ENCODE peak calls at places on chromosomes 3 and 15, in five cellular contexts. X, F, D, C and P are unnamed samples.

GRCh38 chr15:85623648-85624047 is 171.1 kb downstream of the KLHL25 start:
- DNase-seq in X (no peak), F (no peak), D (peak; percentile 61), C (no peak), P (peak; percentile 21)

GRCh38 chr3:64799606-64800005 is 111.8 kb upstream of the ADAMTS9 start:
- DNase-seq in X (no peak), F (no peak), D (no peak), C (no peak), P (no peak)

GRCh38 chr3:164040991-164041390 is 1037.3 kb downstream of the SI start:
- DNase-seq in X (no peak), F (no peak), D (no peak), C (no peak), P (no peak)

GRCh38 chr15:68524753-68525584 is 53.8 kb upstream of the CORO2B start:
- DNase-seq in X (no peak), F (no peak), D (peak; percentile 87), C (no peak), P (no peak)

GRCh38 chr3:75342425-75342824 is 321.7 kb upstream of the FRG2C start:
- DNase-seq in X (no peak), F (no peak), D (no peak), C (no peak), P (no peak)

GRCh38 chr3:129020691-129021090 is 19.6 kb downstream of the EFCC1 start:
- DNase-seq in X (no peak), F (no peak), D (no peak), C (no peak), P (no peak)

GRCh38 chr3:34863485-34863884 is 775.8 kb upstream of the ARPP21 start:
- DNase-seq in X (no peak), F (no peak), D (no peak), C (no peak), P (no peak)

GRCh38 chr3:9422712-9423424 is 25.5 kb downstream of the SETD5 start:
- DNase-seq in X (peak; percentile 85), F (no peak), D (peak; percentile 98), C (peak; percentile 49), P (peak; percentile 59)

GRCh38 chr3:190586631-190587000 is 72.7 kb downstream of the IL1RAP start:
- DNase-seq in X (peak; percentile 73), F (no peak), D (peak; percentile 62), C (no peak), P (peak; percentile 95)

GRCh38 chr15:31459011-31459748 is 132.5 kb downstream of the KLF13 start:
- DNase-seq in X (no peak), F (no peak), D (peak; percentile 37), C (no peak), P (no peak)

GRCh38 chr3:100710355-100711198 is 1.3 kb downstream of the TFG start:
- DNase-seq in X (peak; percentile 75), F (no peak), D (peak; percentile 77), C (peak; percentile 9), P (peak; percentile 84)

GRCh38 chr15:20356444-20357138 is 185.0 kb downstream of the GOLGA6L6 start:
- DNase-seq in X (peak; percentile 50), F (no peak), D (no peak), C (peak; percentile 35), P (peak; percentile 63)

GRCh38 chr3:15272431-15273196 is 59.8 kb downstream of the SH3BP5 start:
- DNase-seq in X (peak; percentile 72), F (no peak), D (no peak), C (no peak), P (no peak)

GRCh38 chr3:172475703-172476102 is 27.4 kb upstream of the GHSR start:
- DNase-seq in X (no peak), F (no peak), D (no peak), C (no peak), P (no peak)

GRCh38 chr3:123026551-123027291 is 842 bp downstream of the SEMA5B start:
- DNase-seq in X (peak; percentile 75), F (no peak), D (no peak), C (peak; percentile 44), P (no peak)

GRCh38 chr3:55245391-55245790 is 241.7 kb downstream of the WNT5A start:
- DNase-seq in X (no peak), F (no peak), D (peak; percentile 11), C (no peak), P (no peak)
- H2BK120ac ChIP-seq in X (no peak overlapping the region), F (no peak overlapping the region), D (peak overlapping the region; percentile 16), C (no peak overlapping the region), P (no peak overlapping the region)

DNA sequence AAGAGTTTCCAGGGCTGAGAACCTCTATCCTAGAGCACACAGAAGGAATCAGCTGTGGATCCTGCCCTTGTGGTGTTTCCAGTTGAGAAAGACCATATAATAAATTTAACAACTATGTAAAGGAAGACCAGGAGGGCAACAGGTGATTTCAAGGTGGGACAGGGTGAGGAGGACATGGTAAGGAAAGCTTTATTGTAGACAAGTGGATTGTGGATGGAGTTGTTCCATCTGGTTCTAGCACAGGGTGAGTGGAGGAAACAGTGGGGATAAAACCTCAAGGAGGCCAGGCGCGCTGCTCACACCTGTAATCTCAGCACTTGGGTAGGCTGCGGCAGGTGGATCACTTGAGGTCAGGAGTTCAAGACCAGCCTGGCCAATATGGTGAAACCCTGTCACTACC is 17.1 kb downstream of the SIAH2 start:
- DNase-seq in X (no peak), F (no peak), D (no peak), C (no peak), P (no peak)
- H2BK120ac ChIP-seq in X (no peak overlapping the region), F (no peak overlapping the region), D (no peak overlapping the region), C (no peak overlapping the region), P (no peak overlapping the region)

GRCh38 chr15:39269821-39270220 is 311.1 kb upstream of the THBS1 start:
- DNase-seq in X (no peak), F (no peak), D (no peak), C (no peak), P (no peak)
- H2BK120ac ChIP-seq in X (no peak overlapping the region), F (no peak overlapping the region), D (peak overlapping the region; percentile 100), C (no peak overlapping the region), P (no peak overlapping the region)

DNA sequence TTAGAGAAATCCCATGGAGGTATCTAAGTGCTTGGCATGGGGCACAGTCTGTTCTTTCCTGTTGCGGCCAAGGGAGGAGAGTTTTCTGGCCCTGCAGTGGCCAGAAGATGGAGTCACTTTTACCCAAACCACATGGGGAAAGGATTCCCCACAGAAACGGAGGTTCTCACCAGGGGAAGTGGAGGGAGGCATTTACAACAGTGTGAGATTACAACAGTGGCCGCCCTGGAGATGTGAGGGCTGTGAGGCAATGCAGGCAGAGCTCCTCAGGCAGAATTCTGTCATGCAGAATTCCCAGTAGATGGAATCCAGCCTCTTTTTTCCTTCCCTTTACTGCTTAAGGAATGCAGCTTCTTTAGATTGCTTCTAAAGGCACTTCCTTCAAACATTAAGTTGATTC is 83.1 kb downstream of the CACNA1D start:
- DNase-seq in X (peak; percentile 50), F (no peak), D (no peak), C (no peak), P (peak; percentile 79)
- H2BK120ac ChIP-seq in X (no peak overlapping the region), F (no peak overlapping the region), D (no peak overlapping the region), C (no peak overlapping the region), P (no peak overlapping the region)

GRCh38 chr3:78823434-78823833 is 944.4 kb downstream of the ROBO1 start:
- DNase-seq in X (peak; percentile 30), F (no peak), D (no peak), C (no peak), P (no peak)
- H2BK120ac ChIP-seq in X (no peak overlapping the region), F (no peak overlapping the region), D (no peak overlapping the region), C (no peak overlapping the region), P (no peak overlapping the region)